ENCODE peak calls at places on chromosomes 7 and 10, in eight cellular contexts. S is Jurkat, Clone E6-1; C is cardiac fibroblast; X is astrocyte of the spinal cord; W is choroid plexus epithelial cell; M is brain microvascular endothelial cell; G is upper lobe of right lung; K is DND-41. T is an unnamed sample.

GRCh38 chr7:37480642-37481041 is 32.0 kb upstream of the ELMO1 start:
- DNase-seq in K (no peak), M (no peak), C (peak), X (no peak), W (no peak), G (no peak), S (no peak), T (peak)

GRCh38 chr10:43160067-43160918 is 22.0 kb downstream of the CSGALNACT2 start:
- DNase-seq in C (peak), K (no peak), G (no peak), M (peak), S (no peak), W (peak), X (peak), T (peak)

GRCh38 chr7:44633254-44634186 is 27.1 kb downstream of the OGDH start:
- DNase-seq in X (peak), W (peak), C (peak), S (peak), G (peak), K (no peak), M (peak), T (peak)

GRCh38 chr7:151597541-151597940 is 77.8 kb upstream of the RHEB start:
- DNase-seq in C (no peak), M (no peak), K (no peak), X (no peak), W (no peak), G (no peak), S (no peak), T (no peak)

GRCh38 chr7:45217358-45217757 is 59.8 kb downstream of the RAMP3 start:
- DNase-seq in M (no peak), W (peak), S (no peak), G (no peak), C (no peak), X (no peak), K (no peak), T (no peak)

GRCh38 chr10:43700306-43700705 is 51.6 kb upstream of the ZNF32 start:
- DNase-seq in K (no peak), C (peak), G (peak), X (no peak), M (no peak), S (no peak), W (no peak), T (peak)

GRCh38 chr7:26198781-26199169 is 1.8 kb downstream of the HNRNPA2B1 start:
- DNase-seq in W (no peak), G (no peak), S (no peak), M (no peak), K (no peak), C (no peak), X (no peak), T (no peak)

GRCh38 chr7:86320886-86321285 is 322.8 kb upstream of the GRM3 start:
- DNase-seq in C (no peak), G (no peak), M (no peak), K (no peak), S (no peak), X (no peak), W (no peak), T (no peak)

GRCh38 chr7:151337346-151337745 is 4.3 kb upstream of the NUB1 start:
- DNase-seq in S (no peak), M (no peak), K (no peak), W (no peak), G (no peak), C (no peak), X (no peak), T (no peak)

GRCh38 chr10:127872011-127872741 is 20.6 kb downstream of the CLRN3 start:
- DNase-seq in S (peak), G (no peak), W (peak), X (no peak), M (no peak), C (peak), K (peak), T (peak)

GRCh38 chr7:98670186-98670585 is 53.1 kb downstream of the NPTX2 start:
- DNase-seq in M (no peak), X (no peak), W (no peak), C (no peak), G (no peak), K (no peak), S (no peak), T (no peak)

GRCh38 chr7:132518839-132519173 is 57.5 kb downstream of the PLXNA4 start:
- DNase-seq in W (no peak), X (no peak), S (no peak), M (no peak), K (no peak), C (no peak), G (no peak), T (no peak)

GRCh38 chr7:92177362-92177761 is 1.6 kb downstream of the LRRD1 start:
- DNase-seq in K (no peak), M (peak), C (peak), G (no peak), W (peak), X (peak), S (no peak), T (peak)

GRCh38 chr7:157076466-157076865 is 62.3 kb upstream of the UBE3C start:
- DNase-seq in S (no peak), M (no peak), K (no peak), W (no peak), C (no peak), G (no peak), X (no peak), T (no peak)

GRCh38 chr7:158838238-158838637 is 8.9 kb upstream of the ESYT2 start:
- DNase-seq in M (no peak), K (no peak), G (no peak), X (no peak), C (no peak), S (no peak), W (no peak), T (no peak)

GRCh38 chr7:114663502-114663901 is 248.9 kb downstream of the FOXP2 start:
- DNase-seq in K (no peak), C (peak), X (peak), G (no peak), S (peak), M (peak), W (peak), T (peak)

GRCh38 chr10:86107131-86107530 is 259.5 kb downstream of the GRID1 start:
- DNase-seq in W (no peak), K (no peak), S (no peak), M (no peak), G (no peak), C (no peak), X (no peak), T (no peak)

GRCh38 chr7:91424372-91424771 is 160.1 kb downstream of the FZD1 start:
- DNase-seq in C (no peak), G (no peak), M (no peak), K (no peak), W (no peak), S (no peak), X (no peak), T (no peak)

GRCh38 chr7:71988176-71988575 is 424.0 kb downstream of the CALN1 start:
- DNase-seq in C (no peak), X (no peak), W (no peak), M (no peak), G (no peak), S (no peak), K (no peak), T (no peak)

GRCh38 chr7:92131764-92132330 is 2.4 kb downstream of the CYP51A1 start:
- DNase-seq in S (no peak), W (no peak), C (no peak), X (no peak), K (no peak), M (no peak), G (no peak), T (no peak)

GRCh38 chr7:126790763-126791162 is 462.0 kb downstream of the GRM8 start:
- DNase-seq in G (no peak), C (no peak), M (no peak), K (no peak), S (no peak), W (no peak), X (no peak), T (no peak)

GRCh38 chr10:94358480-94358879 is 4.3 kb downstream of the NOC3L start:
- DNase-seq in W (peak), C (peak), K (no peak), X (peak), S (no peak), M (peak), G (no peak), T (peak)
- H3K4me3 ChIP-seq in W (peak), C (no peak), K (no peak), X (peak), S (no peak), M (peak), G (no peak), T (peak)

GRCh38 chr10:5809541-5810154 is 3.6 kb downstream of the GDI2 start:
- DNase-seq in C (no peak), W (peak), M (no peak), K (no peak), G (no peak), S (no peak), X (no peak), T (no peak)
- H3K4me3 ChIP-seq in C (no peak), W (peak), M (no peak), K (peak), G (peak), S (no peak), X (no peak), T (peak)

DNA sequence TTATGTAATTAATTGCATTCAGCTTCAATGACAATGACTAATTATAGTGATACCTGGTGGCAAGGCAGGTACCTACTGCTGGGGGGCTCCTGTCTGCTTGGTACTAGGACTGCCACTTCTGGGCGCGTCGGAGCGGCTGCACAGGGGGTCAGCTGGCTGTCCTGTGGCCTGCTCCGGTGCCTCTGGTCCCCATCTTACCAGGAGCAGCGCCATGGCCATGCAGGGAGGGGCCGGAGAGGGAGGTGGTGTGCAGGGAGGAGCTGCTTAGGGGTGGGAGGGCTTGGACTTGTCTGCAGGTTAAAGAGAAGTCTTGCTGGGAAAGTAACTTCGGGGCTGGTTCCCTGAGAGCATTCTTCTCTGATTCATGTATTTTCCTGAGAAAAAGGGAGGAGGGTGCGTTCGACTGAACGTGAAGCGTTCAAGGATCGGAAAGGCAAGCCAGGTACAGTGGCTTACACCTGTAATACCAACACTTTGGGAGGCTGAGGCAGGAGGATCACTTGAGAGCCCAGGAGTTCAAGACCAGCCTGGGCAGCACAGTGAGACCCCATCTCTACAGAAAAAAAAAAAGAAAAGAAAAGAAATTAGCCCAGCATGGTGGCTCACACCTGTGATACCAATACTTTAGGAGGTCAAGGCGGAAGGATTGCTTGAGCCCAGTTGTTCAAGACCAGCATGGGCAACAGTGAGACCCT is 15.4 kb downstream of the CUX1 start:
- DNase-seq in C (no peak), X (no peak), K (no peak), S (no peak), W (no peak), G (peak), M (no peak), T (no peak)
- H3K4me3 ChIP-seq in C (no peak), X (no peak), K (no peak), S (no peak), W (no peak), G (no peak), M (no peak), T (no peak)

DNA sequence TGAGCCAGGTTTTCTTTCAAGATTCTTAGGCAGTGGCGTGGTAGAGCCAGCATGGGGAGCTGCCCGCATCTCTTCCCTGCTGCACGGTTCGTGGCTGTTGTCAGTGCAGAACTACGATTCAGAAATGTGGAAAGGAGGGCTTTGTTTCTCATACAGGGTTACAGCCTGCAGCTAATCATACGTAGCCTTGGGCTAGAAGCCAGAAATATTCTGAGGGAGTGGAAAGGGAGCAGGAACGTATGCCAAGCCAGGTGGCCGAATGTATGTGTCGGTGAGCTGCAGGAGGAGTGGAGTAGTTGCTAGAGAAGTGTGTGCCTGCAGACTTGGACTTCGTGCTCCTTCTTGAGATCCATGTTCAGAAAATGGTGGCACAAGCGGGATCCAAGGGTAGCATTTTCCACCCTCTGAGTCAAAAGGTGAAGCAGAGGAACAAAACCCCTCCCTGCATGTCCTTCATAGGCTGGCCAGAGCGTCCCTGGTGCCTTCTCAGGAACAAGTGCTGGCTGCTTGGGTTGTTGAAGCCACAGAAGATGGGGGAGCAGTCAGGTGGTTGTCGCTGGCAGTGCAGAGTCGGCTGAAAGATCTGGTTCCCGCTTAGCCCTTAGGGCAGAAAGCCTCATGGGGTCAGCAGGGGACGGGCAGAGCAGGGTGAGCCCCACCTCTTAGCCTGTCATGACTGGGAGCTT is 40.9 kb downstream of the LANCL2 start:
- DNase-seq in S (no peak), C (no peak), M (no peak), W (no peak), G (no peak), K (no peak), X (no peak), T (no peak)
- H3K4me3 ChIP-seq in S (no peak), C (no peak), M (no peak), W (no peak), G (no peak), K (no peak), X (no peak), T (no peak)

DNA sequence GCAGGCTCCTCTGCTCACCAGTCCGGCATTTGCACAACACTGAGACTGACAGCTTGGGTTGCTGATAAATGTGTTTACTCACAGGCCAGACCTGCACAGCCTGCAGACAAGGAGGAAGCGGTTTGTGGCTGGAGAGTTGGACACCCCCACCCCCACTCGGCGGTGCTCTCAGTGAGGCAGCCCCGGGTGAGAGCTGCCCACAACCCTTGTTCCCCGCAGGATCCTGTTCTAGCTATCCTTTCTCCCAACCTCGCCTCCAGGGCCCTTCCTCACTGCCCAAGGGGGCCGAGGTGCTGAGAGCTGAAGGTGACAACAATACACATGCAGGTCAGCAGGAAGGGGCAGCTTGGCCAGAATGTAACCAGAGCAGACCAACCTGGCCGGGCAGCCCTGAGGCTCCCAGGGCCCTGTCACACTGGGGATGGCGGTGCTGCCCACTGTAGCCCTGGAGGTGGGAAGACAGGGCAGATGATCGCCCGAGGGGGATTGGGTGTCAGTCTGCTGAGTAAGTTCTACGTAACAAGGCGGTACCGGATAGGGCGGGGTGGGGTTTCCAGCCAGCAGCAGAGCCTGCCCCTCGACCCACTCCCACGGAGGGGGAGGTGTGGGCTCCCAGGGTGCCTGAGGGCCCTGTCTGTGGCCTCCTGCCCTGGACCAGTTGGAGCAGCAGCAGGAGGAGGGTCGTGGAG is 2.1 kb upstream of the ADAM8 start:
- DNase-seq in G (peak), X (peak), K (no peak), S (no peak), C (peak), W (peak), M (peak), T (peak)
- H3K4me3 ChIP-seq in G (no peak), X (no peak), K (no peak), S (no peak), C (no peak), W (no peak), M (no peak), T (no peak)

GRCh38 chr10:30855131-30855530 is 176.5 kb downstream of the ZNF438 start:
- DNase-seq in S (no peak), G (no peak), W (no peak), C (no peak), M (no peak), X (no peak), K (no peak), T (no peak)
- H3K4me3 ChIP-seq in S (no peak), G (no peak), W (no peak), C (no peak), M (no peak), X (no peak), K (no peak), T (no peak)

DNA sequence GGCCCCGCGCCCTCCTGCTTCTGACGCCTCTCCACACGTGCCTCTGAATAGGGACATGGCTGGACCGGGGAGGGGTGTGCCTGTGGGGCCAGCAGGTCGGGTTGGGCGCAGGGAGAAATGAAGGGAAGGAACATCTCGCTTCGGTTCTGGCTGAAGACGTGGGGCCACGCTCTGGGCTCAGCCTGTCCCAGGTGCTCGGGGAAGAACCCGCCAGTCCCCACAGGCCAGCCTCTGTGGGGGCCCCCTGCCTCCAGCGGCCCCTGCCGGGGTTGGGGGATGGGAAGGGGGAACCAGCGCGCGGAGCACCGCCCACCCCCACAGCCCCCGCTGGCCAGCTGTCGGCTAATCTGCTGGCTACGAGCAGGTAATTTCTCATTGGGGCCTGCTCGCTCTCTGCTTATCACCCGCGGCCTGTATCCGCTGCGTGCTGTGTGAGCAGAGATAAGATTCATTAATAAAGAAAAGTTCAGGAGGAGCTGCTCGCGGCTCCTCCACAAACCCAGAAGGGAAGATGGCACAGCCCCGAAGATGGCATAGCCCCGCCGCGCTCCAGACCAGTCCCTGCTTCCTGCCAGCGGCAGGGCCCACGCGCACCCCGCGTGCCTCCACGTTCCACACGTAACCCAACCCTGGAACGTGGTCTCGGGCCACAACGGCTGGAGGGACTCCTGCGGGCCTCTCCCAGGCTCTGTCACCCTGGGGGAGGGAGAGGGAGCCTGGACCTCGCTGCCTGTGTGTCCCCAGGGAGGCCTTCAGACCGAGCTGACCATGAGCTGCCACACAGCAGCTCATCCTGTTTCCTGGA is 186.3 kb downstream of the ELFN1 start:
- DNase-seq in X (no peak), C (no peak), W (no peak), G (peak), S (no peak), M (no peak), K (no peak), T (no peak)
- H3K4me3 ChIP-seq in X (no peak), C (no peak), W (no peak), G (no peak), S (no peak), M (no peak), K (no peak), T (no peak)

GRCh38 chr7:93574269-93574645 is 267 bp downstream of the CALCR start:
- DNase-seq in K (no peak), W (no peak), C (no peak), X (peak), M (no peak), S (no peak), G (no peak), T (no peak)

GRCh38 chr7:93578762-93579161 is 4.2 kb upstream of the CALCR start:
- DNase-seq in C (no peak), X (no peak), W (no peak), G (no peak), M (no peak), K (no peak), S (no peak), T (no peak)

GRCh38 chr7:93574646-93575554 is at the start of gene CALCR:
- DNase-seq in M (no peak), C (no peak), S (no peak), W (peak), X (no peak), G (peak), K (no peak), T (no peak)

GRCh38 chr7:93575555-93576397 is 1.3 kb upstream of the CALCR start:
- DNase-seq in X (no peak), M (no peak), S (no peak), C (no peak), G (peak), K (no peak), W (no peak), T (no peak)
- H3K4me3 ChIP-seq in X (no peak), M (peak), S (no peak), C (no peak), G (no peak), K (no peak), W (no peak), T (no peak)

T was measured in fibroblast of pulmonary artery.